ENCODE peak calls at places on chromosomes 16 and 17, in six cellular contexts. L, W, J, F, Z and H are unnamed samples.

GRCh38 chr16:80825365-80825758 is 21.0 kb upstream of the CDYL2 start:
- DNase-seq in L (no peak), W (no peak), J (no peak), F (no peak), Z (no peak), H (no peak)

GRCh38 chr17:39404542-39405378 is 3.3 kb upstream of the FBXL20 start:
- DNase-seq in L (no peak), W (no peak), J (no peak), F (no peak), Z (peak), H (no peak)

GRCh38 chr16:73713817-73714495 is 582.7 kb upstream of the PSMD7 start:
- DNase-seq in L (peak), W (no peak), J (peak), F (peak), Z (peak), H (peak)

GRCh38 chr17:31391496-31391949 is at the start of gene RAB11FIP4:
- DNase-seq in L (no peak), W (no peak), J (no peak), F (peak), Z (peak), H (no peak)

GRCh38 chr17:410674-411401 is 58.2 kb upstream of the RPH3AL start:
- DNase-seq in L (no peak), W (no peak), J (no peak), F (peak), Z (peak), H (no peak)

GRCh38 chr16:89358030-89359005 is 132.0 kb downstream of the ANKRD11 start:
- DNase-seq in L (no peak), W (no peak), J (no peak), F (no peak), Z (no peak), H (no peak)

GRCh38 chr16:53036066-53036465 is 16.6 kb downstream of the CHD9NB start:
- DNase-seq in L (no peak), W (no peak), J (no peak), F (no peak), Z (no peak), H (no peak)

GRCh38 chr17:17750881-17751280 is 69.6 kb downstream of the RAI1 start:
- DNase-seq in L (no peak), W (peak), J (no peak), F (no peak), Z (no peak), H (no peak)

GRCh38 chr16:58027341-58028167 is 2.0 kb downstream of the MMP15 start:
- DNase-seq in L (peak), W (no peak), J (peak), F (peak), Z (peak), H (peak)

GRCh38 chr16:69820926-69821541 is 58.9 kb downstream of the WWP2 start:
- DNase-seq in L (no peak), W (no peak), J (no peak), F (peak), Z (no peak), H (peak)

GRCh38 chr16:24116989-24117388 is 139.1 kb upstream of the CACNG3 start:
- DNase-seq in L (no peak), W (no peak), J (no peak), F (no peak), Z (peak), H (no peak)

GRCh38 chr17:17786998-17787397 is 49.8 kb downstream of the SREBF1 start:
- DNase-seq in L (no peak), W (no peak), J (no peak), F (no peak), Z (no peak), H (no peak)

GRCh38 chr17:75942473-75942872 is 1.6 kb upstream of the FBF1 start:
- DNase-seq in L (no peak), W (no peak), J (no peak), F (no peak), Z (no peak), H (no peak)

GRCh38 chr17:74237321-74237720 is 23.9 kb downstream of the TTYH2 start:
- DNase-seq in L (no peak), W (no peak), J (no peak), F (no peak), Z (no peak), H (no peak)

GRCh38 chr17:3558603-3559269 is 1.1 kb upstream of the TRPV3 start:
- DNase-seq in L (no peak), W (peak), J (no peak), F (no peak), Z (no peak), H (no peak)

GRCh38 chr17:79978545-79978852 is 57.2 kb downstream of the TBC1D16 start:
- DNase-seq in L (no peak), W (no peak), J (no peak), F (no peak), Z (no peak), H (no peak)

GRCh38 chr16:13421726-13422125 is 498.2 kb upstream of the ERCC4 start:
- DNase-seq in L (no peak), W (no peak), J (no peak), F (no peak), Z (no peak), H (no peak)

GRCh38 chr17:61486135-61487120 is 34.2 kb downstream of the TBX4 start:
- DNase-seq in L (no peak), W (no peak), J (no peak), F (peak), Z (no peak), H (no peak)

GRCh38 chr17:60091109-60091508 is 12.4 kb upstream of the HEATR6 start:
- DNase-seq in L (no peak), W (no peak), J (no peak), F (no peak), Z (no peak), H (no peak)

GRCh38 chr17:12089809-12090384 is 69.2 kb downstream of the MAP2K4 start:
- DNase-seq in L (no peak), W (no peak), J (peak), F (no peak), Z (peak), H (peak)

GRCh38 chr16:85238233-85238647 is 126.0 kb upstream of the CIBAR2 start:
- DNase-seq in L (no peak), W (no peak), J (no peak), F (peak), Z (no peak), H (no peak)

GRCh38 chr16:58661199-58661830 is 23.3 kb downstream of the SLC38A7 start:
- DNase-seq in L (peak), W (no peak), J (peak), F (peak), Z (peak), H (peak)

GRCh38 chr17:2158011-2158410 is 103.1 kb downstream of the HIC1 start:
- DNase-seq in L (no peak), W (no peak), J (no peak), F (no peak), Z (no peak), H (peak)

GRCh38 chr17:50721194-50722010 is 2.0 kb downstream of the LUC7L3 start:
- DNase-seq in L (no peak), W (no peak), J (no peak), F (peak), Z (peak), H (no peak)

GRCh38 chr16:79597277-79597676 is 3.3 kb downstream of the MAF start:
- DNase-seq in L (no peak), W (no peak), J (no peak), F (no peak), Z (no peak), H (no peak)

GRCh38 chr17:78838574-78839005 is 2.0 kb downstream of the USP36 start:
- DNase-seq in L (no peak), W (no peak), J (peak), F (no peak), Z (no peak), H (peak)

GRCh38 chr17:47120521-47121095 is 68.5 kb downstream of the CDC27 start:
- DNase-seq in L (no peak), W (no peak), J (no peak), F (no peak), Z (no peak), H (no peak)

GRCh38 chr16:27315333-27316037 is 1.7 kb downstream of the IL4R start:
- DNase-seq in L (peak), W (no peak), J (no peak), F (no peak), Z (peak), H (peak)

GRCh38 chr16:66984902-66985311 is 3.5 kb upstream of the CES4A start:
- DNase-seq in L (no peak), W (no peak), J (no peak), F (no peak), Z (no peak), H (no peak)

GRCh38 chr16:17657037-17657436 is 186.3 kb upstream of the XYLT1 start:
- DNase-seq in L (no peak), W (no peak), J (no peak), F (no peak), Z (no peak), H (no peak)

GRCh38 chr17:81294512-81295030 is 536 bp downstream of the SLC38A10 start:
- DNase-seq in L (no peak), W (no peak), J (no peak), F (peak), Z (peak), H (no peak)

GRCh38 chr17:65109990-65110680 is 27.0 kb upstream of the RGS9 start:
- DNase-seq in L (no peak), W (no peak), J (no peak), F (no peak), Z (no peak), H (no peak)

GRCh38 chr16:73053379-73054130 is 5.6 kb upstream of the ZFHX3 start:
- DNase-seq in L (peak), W (no peak), J (no peak), F (peak), Z (no peak), H (peak)

GRCh38 chr17:81398855-81399451 is 3.7 kb downstream of the BAHCC1 start:
- DNase-seq in L (no peak), W (no peak), J (no peak), F (no peak), Z (peak), H (no peak)

GRCh38 chr16:73060216-73060615 is 12.3 kb upstream of the ZFHX3 start:
- DNase-seq in L (no peak), W (no peak), J (no peak), F (peak), Z (no peak), H (no peak)

GRCh38 chr17:21466550-21466949 is 90.4 kb downstream of the KCNJ12 start:
- DNase-seq in L (no peak), W (no peak), J (no peak), F (no peak), Z (no peak), H (no peak)
- TF ChIP-seq JUND in L (no peak), W (no peak), J (no peak), F (no peak), Z (no peak), H (no peak)

GRCh38 chr16:83675136-83675535 is 132.6 kb upstream of the HSBP1 start:
- DNase-seq in L (no peak), W (no peak), J (no peak), F (no peak), Z (no peak), H (no peak)
- TF ChIP-seq JUND in L (no peak), W (no peak), J (no peak), F (no peak), Z (no peak), H (no peak)

GRCh38 chr16:22055881-22056280 is 36.5 kb upstream of the VWA3A start:
- DNase-seq in L (no peak), W (no peak), J (no peak), F (no peak), Z (peak), H (peak)

GRCh38 chr16:22050963-22051362 is 41.4 kb upstream of the VWA3A start:
- DNase-seq in L (peak), W (no peak), J (no peak), F (no peak), Z (no peak), H (no peak)

GRCh38 chr16:22054847-22055590 is 37.3 kb upstream of the VWA3A start:
- DNase-seq in L (no peak), W (no peak), J (no peak), F (no peak), Z (peak), H (no peak)

GRCh38 chr16:22052985-22053384 is 39.4 kb upstream of the VWA3A start:
- DNase-seq in L (no peak), W (no peak), J (no peak), F (no peak), Z (peak), H (no peak)

DNA sequence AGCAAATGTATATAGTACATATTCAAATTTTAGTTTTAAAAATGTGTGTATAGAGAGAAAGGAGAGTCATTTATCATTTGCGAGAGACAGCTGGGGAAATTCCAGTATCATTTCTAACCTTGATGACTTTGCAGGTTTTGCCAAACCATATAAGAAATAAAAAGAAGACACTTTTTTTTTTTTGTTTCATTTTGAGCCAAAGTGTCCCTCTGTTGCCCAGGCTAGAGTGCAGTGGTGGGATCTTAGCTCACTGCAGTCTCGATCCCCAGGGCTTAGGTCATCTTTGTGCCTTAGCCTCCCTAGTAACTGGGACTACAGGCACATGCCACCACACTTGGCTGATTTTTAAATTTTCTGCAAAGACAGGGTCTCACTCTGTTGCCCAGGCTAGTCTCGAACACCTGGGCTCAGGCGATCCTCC is 38.4 kb upstream of the VWA3A start:
- DNase-seq in L (no peak), W (peak), J (no peak), F (no peak), Z (no peak), H (no peak)
- TF ChIP-seq JUND in L (no peak), W (no peak), J (no peak), F (no peak), Z (no peak), H (no peak)

GRCh38 chr17:16652252-16652651 is 1.4 kb downstream of the ZNF624 start:
- DNase-seq in L (no peak), W (no peak), J (no peak), F (no peak), Z (no peak), H (no peak)

GRCh38 chr17:16649585-16649984 is 4.1 kb downstream of the ZNF624 start:
- DNase-seq in L (no peak), W (no peak), J (no peak), F (no peak), Z (no peak), H (no peak)

GRCh38 chr17:16653367-16654041 is at the start of gene ZNF624:
- DNase-seq in L (peak), W (peak), J (peak), F (peak), Z (peak), H (peak)

DNA sequence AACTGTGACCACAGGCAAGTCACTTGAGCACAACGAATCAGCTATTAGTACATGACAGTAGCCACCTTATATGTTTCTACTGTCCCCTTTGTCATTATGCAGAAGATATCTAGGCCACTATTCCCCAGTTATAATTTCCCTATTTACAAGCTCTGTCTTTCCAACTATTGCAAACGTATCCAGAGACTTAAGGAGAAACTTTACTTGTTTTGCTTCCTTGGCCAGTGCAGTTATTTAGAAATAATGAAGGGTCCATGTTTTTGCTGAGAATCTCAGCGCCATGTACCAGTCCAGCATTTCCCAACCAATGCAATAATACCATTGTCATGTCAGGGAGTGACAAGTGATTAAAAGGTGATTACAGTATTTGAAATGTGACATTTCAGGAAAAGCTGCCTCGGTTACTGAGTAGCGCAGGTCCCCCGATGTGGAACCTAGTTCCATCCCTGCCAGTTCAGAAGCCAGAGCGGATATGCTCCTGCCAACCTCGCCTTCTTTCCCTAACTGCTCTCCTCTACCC is 743 bp downstream of the ZNF624 start:
- DNase-seq in L (peak), W (no peak), J (no peak), F (no peak), Z (peak), H (no peak)
- TF ChIP-seq JUND in L (peak), W (no peak), J (no peak), F (no peak), Z (no peak), H (no peak)

DNA sequence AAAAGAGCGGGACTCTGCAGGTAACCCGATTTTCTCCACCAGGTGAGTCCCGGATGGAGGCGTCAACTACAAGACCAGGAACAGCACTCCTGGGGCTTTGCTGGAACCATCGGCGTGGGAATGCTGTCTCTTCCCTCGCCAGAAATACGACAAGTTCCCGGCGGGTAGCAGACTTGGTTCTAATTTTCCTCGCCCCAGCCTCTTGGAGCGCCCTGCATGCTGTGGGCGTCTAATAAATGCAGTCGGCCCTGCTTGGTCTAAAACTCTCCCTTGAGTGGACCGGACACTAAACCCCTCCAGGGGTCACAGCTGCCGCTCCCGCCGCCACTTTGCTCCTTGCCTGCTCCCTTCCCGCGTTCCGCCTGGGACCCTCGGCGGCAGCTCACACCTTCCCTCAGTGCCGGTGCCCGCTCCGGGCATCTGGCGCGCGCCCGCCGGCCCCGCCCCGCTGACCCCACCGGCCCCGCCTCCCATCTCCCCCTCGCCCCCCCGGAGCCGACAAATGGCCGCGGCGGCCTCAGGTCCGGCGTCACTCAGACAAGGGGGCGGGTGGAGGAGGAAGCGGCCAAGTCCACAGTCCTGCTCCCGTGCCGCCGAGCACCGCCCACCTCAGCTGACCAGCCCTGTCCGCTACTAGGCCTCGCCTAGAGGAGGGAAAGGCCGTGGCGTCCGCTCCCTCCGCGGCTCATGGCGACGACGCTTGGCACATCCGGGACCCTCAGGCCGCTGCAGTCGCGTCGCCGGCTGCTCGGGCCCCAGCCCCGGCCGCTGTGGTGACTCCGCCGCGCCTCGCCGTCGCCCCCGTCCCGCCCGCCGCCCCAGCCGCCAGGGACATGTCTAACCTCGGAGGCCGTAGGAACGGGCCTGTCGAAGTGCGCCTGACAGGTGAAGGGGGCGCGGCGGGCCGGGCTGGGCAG is 65.8 kb downstream of the KPNA2 start:
- DNase-seq in L (peak), W (no peak), J (peak), F (peak), Z (peak), H (peak)
- TF ChIP-seq JUND in L (no peak), W (no peak), J (no peak), F (no peak), Z (no peak), H (peak)

GRCh38 chr16:20001856-20002707 is 71.6 kb downstream of the GPR139 start:
- DNase-seq in L (no peak), W (no peak), J (no peak), F (peak), Z (no peak), H (peak)
- TF ChIP-seq JUND in L (no peak), W (no peak), J (no peak), F (no peak), Z (no peak), H (no peak)

DNA sequence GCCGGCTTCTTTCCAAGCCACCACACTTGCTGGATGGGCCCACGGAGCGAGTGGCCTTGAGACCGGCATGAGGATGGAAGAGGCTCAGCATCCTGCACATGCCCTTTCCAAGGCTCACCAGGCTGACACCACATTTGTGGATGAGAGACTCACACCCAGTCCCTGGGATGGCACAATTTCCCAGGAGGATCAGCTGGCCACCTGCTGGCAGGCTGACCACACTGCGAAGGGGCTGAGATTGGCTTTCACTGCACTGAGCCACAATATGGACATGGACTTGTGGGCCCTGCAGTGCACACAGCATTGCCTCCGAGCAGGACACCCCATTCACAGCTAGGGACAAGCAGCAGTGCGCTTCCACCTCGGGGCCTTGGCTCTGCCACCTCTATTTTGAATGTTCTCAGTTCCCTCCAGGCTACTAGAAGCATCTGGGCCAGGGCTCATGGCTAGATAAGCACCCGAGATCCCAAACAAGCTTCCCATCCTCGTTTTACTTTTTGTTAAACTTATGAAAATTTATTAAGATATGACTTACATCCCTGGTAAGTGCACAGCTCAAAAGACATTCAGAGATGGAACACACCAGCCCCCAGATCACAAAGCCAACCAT is 25.3 kb upstream of the KSR1 start:
- DNase-seq in L (peak), W (no peak), J (peak), F (peak), Z (peak), H (peak)
- TF ChIP-seq JUND in L (no peak), W (no peak), J (no peak), F (no peak), Z (no peak), H (no peak)

DNA sequence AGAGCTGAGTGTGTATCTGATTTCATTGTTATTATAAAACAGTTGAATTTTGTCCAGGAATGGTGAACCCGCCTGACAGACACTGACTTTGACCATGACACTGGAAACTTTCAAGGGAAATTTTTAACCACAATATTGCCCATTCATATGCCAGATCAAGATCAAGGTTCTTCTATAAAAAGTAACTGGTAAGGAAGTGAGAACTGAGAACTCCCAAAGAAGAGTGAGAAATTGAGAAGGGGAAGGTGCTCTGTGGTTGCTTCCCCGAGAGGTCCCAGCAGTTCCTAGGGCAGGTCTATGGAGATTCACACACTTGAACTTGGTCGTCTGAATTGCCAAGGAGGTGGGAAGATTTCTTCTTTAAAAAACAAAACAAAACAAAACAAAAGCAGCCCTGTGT is 27.3 kb downstream of the SLC6A4 start:
- DNase-seq in L (no peak), W (peak), J (no peak), F (no peak), Z (no peak), H (no peak)
- TF ChIP-seq JUND in L (no peak), W (no peak), J (no peak), F (no peak), Z (no peak), H (no peak)

GRCh38 chr17:40541060-40541872 is 24.0 kb downstream of the CCR7 start:
- DNase-seq in L (no peak), W (no peak), J (peak), F (no peak), Z (peak), H (peak)
- TF ChIP-seq JUND in L (no peak), W (no peak), J (no peak), F (no peak), Z (no peak), H (no peak)